ENCODE peak calls at places on chromosomes 4 and X, in five cellular contexts. M is HFF-Myc; F is CD4-positive, alpha-beta T cell; S is cardiac fibroblast; K is omental fat pad. W is an unnamed sample.
A peak's percentile ranks its signal among the peaks of the same experiment; 100 is the strongest.

GRCh38 chr4:138537739-138538138 is 295.6 kb upstream of the SLC7A11 start:
- DNase-seq in M (no peak), F (no peak), S (no peak), K (no peak), W (no peak)

GRCh38 chr4:109207060-109207459 is 95.4 kb downstream of the COL25A1 start:
- DNase-seq in M (peak; percentile 39), F (no peak), S (peak; percentile 16), K (no peak), W (no peak)

GRCh38 chr4:87057835-87058234 is 123.0 kb downstream of the AFF1 start:
- DNase-seq in M (no peak), F (no peak), S (no peak), K (no peak), W (no peak)

GRCh38 chr4:8468746-8469535 is 28.4 kb downstream of the TRMT44 start:
- DNase-seq in M (peak; percentile 5), F (peak; percentile 34), S (peak; percentile 71), K (no peak), W (no peak)

GRCh38 chr4:38526412-38526811 is 137.6 kb upstream of the KLF3 start:
- DNase-seq in M (no peak), F (no peak), S (no peak), K (no peak), W (no peak)

GRCh38 chr4:8009097-8009496 is 69.4 kb upstream of the AFAP1 start:
- DNase-seq in M (no peak), F (no peak), S (no peak), K (no peak), W (no peak)

GRCh38 chrX:152601848-152602616 is 35.7 kb upstream of the GABRQ start:
- DNase-seq in M (no peak), F (no peak), S (no peak), K (no peak), W (no peak)

GRCh38 chr4:183897193-183897592 is 7.9 kb upstream of the STOX2 start:
- DNase-seq in M (no peak), F (no peak), S (no peak), K (no peak), W (no peak)

GRCh38 chr4:86235549-86235948 is 124.3 kb downstream of the MAPK10 start:
- DNase-seq in M (no peak), F (no peak), S (no peak), K (no peak), W (no peak)

GRCh38 chr4:37889849-37890500 is 909 bp upstream of the TBC1D1 start:
- DNase-seq in M (no peak), F (no peak), S (no peak), K (no peak), W (no peak)

GRCh38 chrX:150062292-150063137 is 124.2 kb upstream of the EOLA2 start:
- DNase-seq in M (peak; percentile 61), F (no peak), S (peak; percentile 58), K (no peak), W (no peak)

GRCh38 chr4:146790515-146790914 is 151.8 kb downstream of the POU4F2 start:
- DNase-seq in M (no peak), F (no peak), S (no peak), K (no peak), W (no peak)

GRCh38 chr4:168483786-168484185 is 3.5 kb upstream of the DDX60L start:
- DNase-seq in M (no peak), F (no peak), S (no peak), K (no peak), W (no peak)

GRCh38 chr4:155900402-155900801 is 3.1 kb upstream of the TDO2 start:
- DNase-seq in M (no peak), F (no peak), S (peak; percentile 81), K (no peak), W (no peak)

GRCh38 chrX:50436797-50437196 is 33.8 kb downstream of the DGKK start:
- DNase-seq in M (no peak), F (no peak), S (no peak), K (no peak), W (no peak)

GRCh38 chrX:143500751-143501150 is 16.5 kb downstream of the SPANXN3 start:
- DNase-seq in M (no peak), F (no peak), S (no peak), K (no peak), W (no peak)

GRCh38 chrX:74781507-74782034 is 143.7 kb downstream of the NEXMIF start:
- DNase-seq in M (no peak), F (no peak), S (no peak), K (no peak), W (no peak)

GRCh38 chrX:150044556-150044955 is 106.3 kb upstream of the EOLA2 start:
- DNase-seq in M (no peak), F (no peak), S (no peak), K (no peak), W (no peak)

GRCh38 chrX:98299785-98300184 is 1416.1 kb downstream of the RPA4 start:
- DNase-seq in M (no peak), F (no peak), S (no peak), K (no peak), W (no peak)

GRCh38 chrX:111339212-111339611 is 68.9 kb upstream of the CAPN6 start:
- DNase-seq in M (no peak), F (no peak), S (no peak), K (no peak), W (no peak)

GRCh38 chr4:20383283-20383682 is 131.6 kb downstream of the SLIT2 start:
- DNase-seq in M (no peak), F (no peak), S (no peak), K (no peak), W (no peak)
- TF ChIP-seq CTCF in M (no peak), F (no peak), S (no peak), K (no peak), W (no peak)

GRCh38 chrX:16472345-16472744 is 177.6 kb upstream of the S100G start:
- DNase-seq in M (no peak), F (no peak), S (no peak), K (no peak), W (no peak)

GRCh38 chrX:16476009-16476408 is 173.9 kb upstream of the S100G start:
- DNase-seq in M (no peak), F (no peak), S (no peak), K (no peak), W (no peak)

GRCh38 chrX:16479206-16479869 is 170.6 kb upstream of the S100G start:
- DNase-seq in M (no peak), F (no peak), S (peak; percentile 6), K (no peak), W (no peak)

GRCh38 chrX:16474511-16474910 is 175.4 kb upstream of the S100G start:
- DNase-seq in M (no peak), F (no peak), S (no peak), K (no peak), W (no peak)

GRCh38 chrX:16476692-16477091 is 173.3 kb upstream of the S100G start:
- DNase-seq in M (no peak), F (no peak), S (no peak), K (no peak), W (no peak)
- TF ChIP-seq CTCF in M (no peak), F (no peak), S (no peak), K (no peak), W (no peak)

DNA sequence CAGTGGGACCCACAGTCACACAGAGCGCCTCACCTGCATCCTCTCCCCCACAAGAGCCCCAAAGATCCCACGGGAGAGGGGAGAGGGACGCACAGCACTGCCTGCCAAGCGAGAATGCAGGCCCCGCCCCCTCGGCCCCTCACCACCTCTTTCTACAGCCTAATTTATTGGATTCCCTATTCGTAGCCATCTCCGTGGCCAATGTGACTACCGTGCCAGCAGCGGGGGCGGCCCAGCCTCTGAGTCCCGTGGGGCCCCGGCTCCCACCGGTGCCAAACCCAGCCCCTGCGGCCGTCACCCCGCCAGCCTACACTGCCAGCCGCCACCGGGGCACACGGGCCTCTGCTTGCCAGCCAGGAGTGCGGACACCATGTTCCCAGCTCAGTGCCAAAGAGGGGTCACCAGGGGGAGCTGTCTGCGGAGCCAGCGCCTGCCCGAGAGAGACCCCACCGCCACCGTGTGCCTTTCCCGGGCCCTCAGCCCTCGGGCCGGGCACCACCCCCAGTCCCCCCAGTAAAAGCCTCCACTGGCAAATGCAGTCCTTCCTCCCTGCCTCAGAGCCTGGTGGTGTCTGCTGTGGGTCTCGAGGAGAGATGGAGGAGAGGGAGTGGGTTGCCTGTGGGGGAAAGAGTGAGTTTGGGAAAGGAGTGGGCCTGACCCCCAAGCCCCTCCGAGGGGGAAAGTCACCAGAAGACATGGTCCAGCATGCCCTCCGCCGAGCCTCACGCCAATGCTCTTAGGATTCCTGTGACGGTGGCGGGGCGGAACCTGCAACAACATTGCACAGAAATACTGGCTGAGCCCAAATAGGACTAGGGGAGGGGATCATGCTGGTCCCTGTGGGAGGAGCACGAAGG is 19.6 kb upstream of the PLXNB3 start:
- DNase-seq in M (no peak), F (no peak), S (no peak), K (no peak), W (no peak)
- TF ChIP-seq CTCF in M (peak; percentile 24), F (no peak), S (peak; percentile 33), K (no peak), W (no peak)

DNA sequence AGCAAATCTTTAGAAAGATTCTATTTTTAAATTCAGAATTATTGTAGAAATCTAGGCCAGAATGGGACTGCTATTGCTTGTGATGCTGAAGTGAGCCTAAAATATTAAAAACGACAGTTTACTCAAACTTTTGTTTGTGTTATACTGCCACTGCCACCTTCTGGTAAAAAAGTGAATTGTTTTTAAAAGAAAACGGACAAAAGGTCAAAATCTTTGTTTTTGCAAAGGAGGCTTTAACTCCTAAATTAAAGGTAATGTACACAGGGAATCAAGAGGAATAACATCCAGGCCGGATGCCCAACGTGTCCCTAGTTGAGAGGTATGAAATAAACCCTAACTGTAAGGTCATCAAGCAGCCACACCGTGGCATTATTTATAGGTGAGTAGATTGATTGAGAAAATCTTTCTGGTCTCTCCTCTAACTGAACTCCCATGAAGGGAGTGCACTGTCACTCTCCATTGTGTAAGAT is 338.3 kb upstream of the GALNT7 start:
- DNase-seq in M (no peak), F (no peak), S (peak; percentile 17), K (no peak), W (no peak)
- TF ChIP-seq CTCF in M (peak; percentile 10), F (peak; percentile 75), S (peak; percentile 17), K (no peak), W (no peak)

GRCh38 chrX:52284865-52285264 is 84.0 kb upstream of the XAGE2 start:
- DNase-seq in M (no peak), F (no peak), S (no peak), K (no peak), W (no peak)
- TF ChIP-seq CTCF in M (no peak), F (no peak), S (no peak), K (no peak), W (no peak)

GRCh38 chr4:123107444-123108252 is 185.3 kb upstream of the NUDT6 start:
- DNase-seq in M (no peak), F (no peak), S (no peak), K (no peak), W (no peak)

GRCh38 chr4:123104275-123104674 is 181.9 kb upstream of the NUDT6 start:
- DNase-seq in M (no peak), F (no peak), S (peak; percentile 26), K (no peak), W (no peak)

GRCh38 chr4:123109129-123109528 is 186.7 kb upstream of the NUDT6 start:
- DNase-seq in M (no peak), F (no peak), S (peak; percentile 13), K (no peak), W (no peak)

GRCh38 chr4:123110147-123110546 is 187.8 kb upstream of the NUDT6 start:
- DNase-seq in M (no peak), F (no peak), S (peak; percentile 78), K (no peak), W (no peak)

GRCh38 chr4:123106741-123107140 is 184.3 kb upstream of the NUDT6 start:
- DNase-seq in M (no peak), F (no peak), S (no peak), K (no peak), W (no peak)
- TF ChIP-seq CTCF in M (no peak), F (no peak), S (no peak), K (no peak), W (no peak)

GRCh38 chr4:112063260-112063659 is 82.0 kb upstream of the FAM241A start:
- DNase-seq in M (no peak), F (no peak), S (no peak), K (no peak), W (no peak)
- TF ChIP-seq CTCF in M (no peak), F (no peak), S (no peak), K (no peak), W (no peak)

W was measured in lower leg skin.